ENCODE peak calls at places on chromosomes 12 and 14, in four cellular contexts. G, I, Q and F are unnamed samples.

GRCh38 chr12:95764848-95765247 is 25.7 kb downstream of the NTN4 start:
- DNase-seq in I (peak), Q (no peak), G (no peak), F (no peak)

GRCh38 chr12:26554332-26554731 is 278.7 kb downstream of the ITPR2 start:
- DNase-seq in I (no peak), Q (no peak), G (no peak), F (no peak)

GRCh38 chr12:64701283-64701682 is 57.9 kb downstream of the GNS start:
- DNase-seq in G (no peak), Q (no peak), I (no peak), F (peak)

GRCh38 chr12:109767456-109767855 is 53.8 kb downstream of the FAM222A start:
- DNase-seq in G (no peak), Q (no peak), I (no peak), F (no peak)

GRCh38 chr12:126907900-126908764 is 1358.8 kb upstream of the TMEM132C start:
- DNase-seq in G (no peak), Q (no peak), I (no peak), F (no peak)

GRCh38 chr12:69985656-69986055 is 160.6 kb downstream of the MYRFL start:
- DNase-seq in I (peak), Q (no peak), G (peak), F (no peak)

GRCh38 chr12:67919406-67919805 is 69.8 kb upstream of the IFNG-AS1 start:
- DNase-seq in G (no peak), I (peak), Q (no peak), F (peak)

GRCh38 chr14:99522457-99522891 is 41.3 kb downstream of the CCNK start:
- DNase-seq in G (no peak), Q (no peak), I (peak), F (peak)

GRCh38 chr14:34111933-34112332 is 161.1 kb upstream of the EGLN3 start:
- DNase-seq in I (no peak), Q (no peak), G (peak), F (peak)

GRCh38 chr12:22974865-22975264 is 349.9 kb downstream of the ETNK1 start:
- DNase-seq in I (peak), Q (no peak), G (no peak), F (peak)

GRCh38 chr12:7678744-7679143 is 13.0 kb upstream of the APOBEC1 start:
- DNase-seq in G (no peak), Q (no peak), I (no peak), F (no peak)

GRCh38 chr14:56555921-56556570 is 23.6 kb upstream of the TMEM260 start:
- DNase-seq in G (peak), Q (no peak), I (peak), F (peak)

GRCh38 chr14:36647827-36648753 is 13.6 kb upstream of the PAX9 start:
- DNase-seq in G (peak), Q (no peak), I (peak), F (peak)

GRCh38 chr12:112096070-112096469 is 12.5 kb downstream of the NAA25 start:
- DNase-seq in Q (no peak), I (no peak), G (no peak), F (no peak)

GRCh38 chr14:102782974-102783373 is 5.7 kb downstream of the TRAF3 start:
- DNase-seq in G (no peak), I (no peak), Q (no peak), F (no peak)

GRCh38 chr14:22375321-22375930 is 213.6 kb downstream of the DAD1 start:
- DNase-seq in Q (no peak), G (peak), I (peak), F (peak)

GRCh38 chr12:24600996-24601395 is 347.9 kb downstream of the BCAT1 start:
- DNase-seq in Q (no peak), I (peak), G (no peak), F (peak)

GRCh38 chr12:105226219-105226618 is 9.8 kb downstream of the APPL2 start:
- DNase-seq in Q (no peak), I (peak), G (no peak), F (peak)

GRCh38 chr14:81400852-81401251 is 728 bp upstream of the STON2 start:
- DNase-seq in Q (no peak), G (peak), I (peak), F (peak)

GRCh38 chr12:43094886-43095285 is 457.1 kb downstream of the ADAMTS20 start:
- DNase-seq in G (no peak), I (peak), Q (no peak), F (no peak)

GRCh38 chr14:74255281-74255680 is 16.0 kb downstream of the VSX2 start:
- DNase-seq in Q (no peak), G (no peak), I (no peak), F (no peak)

GRCh38 chr14:35333797-35334743 is 41.9 kb downstream of the PSMA6 start:
- DNase-seq in I (no peak), Q (no peak), G (no peak), F (no peak)

GRCh38 chr12:50257226-50258166 is 25.8 kb downstream of the LIMA1 start:
- DNase-seq in I (peak), Q (no peak), G (no peak), F (peak)

GRCh38 chr12:60308366-60309000 is 712.7 kb downstream of the SLC16A7 start:
- DNase-seq in I (peak), G (no peak), Q (no peak), F (peak)

GRCh38 chr12:110546339-110546738 is 36.8 kb downstream of the PPTC7 start:
- DNase-seq in Q (no peak), G (no peak), I (peak), F (peak)

GRCh38 chr14:74333909-74334308 is 14.4 kb upstream of the VRTN start:
- DNase-seq in Q (no peak), G (no peak), I (peak), F (peak)

GRCh38 chr12:122725452-122725851 is 5.2 kb downstream of the HCAR1 start:
- DNase-seq in I (no peak), G (no peak), Q (no peak), F (no peak)

GRCh38 chr12:122721057-122721545 is 4.5 kb upstream of the HCAR3 start:
- DNase-seq in G (no peak), I (peak), Q (no peak), F (peak)

GRCh38 chr12:122726056-122726558 is 4.5 kb downstream of the HCAR1 start:
- DNase-seq in G (peak), I (peak), Q (no peak), F (no peak)

GRCh38 chr12:122722347-122722746 is 5.7 kb upstream of the HCAR3 start:
- DNase-seq in Q (no peak), G (no peak), I (no peak), F (no peak)

GRCh38 chr12:122724641-122725243 is 5.9 kb downstream of the HCAR1 start:
- DNase-seq in Q (no peak), G (no peak), I (no peak), F (no peak)
- H3K4me3 ChIP-seq in Q (no peak), G (no peak), I (no peak), F (no peak)

GRCh38 chr12:32505067-32505466 is 105.7 kb downstream of the FGD4 start:
- DNase-seq in G (no peak), Q (no peak), I (no peak), F (no peak)
- H3K4me3 ChIP-seq in G (no peak), Q (no peak), I (no peak), F (no peak)

DNA sequence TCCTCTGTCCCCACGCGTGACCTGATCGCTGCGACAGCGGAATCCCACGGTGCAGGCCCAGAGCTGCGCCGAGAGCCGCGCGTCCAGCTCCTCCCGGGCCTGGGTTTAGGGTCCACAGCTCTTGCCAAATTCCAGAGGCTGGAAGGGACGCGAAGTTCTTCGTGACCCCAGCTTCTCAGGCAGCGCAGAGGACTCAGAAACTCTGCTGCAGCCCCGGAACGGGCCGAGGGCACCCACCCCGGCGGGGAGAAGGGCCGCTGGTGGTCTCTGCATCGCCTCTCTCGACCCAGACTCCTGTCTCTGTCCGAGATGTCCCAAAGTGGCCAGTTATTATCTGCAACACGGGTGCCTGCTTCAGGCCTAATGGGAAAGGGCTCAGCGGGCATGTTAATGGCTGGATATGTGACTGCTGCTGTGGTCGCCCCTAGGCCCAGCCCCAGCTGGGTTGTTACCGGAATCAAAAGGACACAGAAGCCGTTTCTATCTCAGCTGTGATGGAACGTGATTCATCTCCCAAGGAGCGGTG is 236.4 kb downstream of the VRK1 start:
- DNase-seq in I (no peak), Q (no peak), G (no peak), F (no peak)
- H3K4me3 ChIP-seq in I (no peak), Q (peak), G (no peak), F (no peak)

DNA sequence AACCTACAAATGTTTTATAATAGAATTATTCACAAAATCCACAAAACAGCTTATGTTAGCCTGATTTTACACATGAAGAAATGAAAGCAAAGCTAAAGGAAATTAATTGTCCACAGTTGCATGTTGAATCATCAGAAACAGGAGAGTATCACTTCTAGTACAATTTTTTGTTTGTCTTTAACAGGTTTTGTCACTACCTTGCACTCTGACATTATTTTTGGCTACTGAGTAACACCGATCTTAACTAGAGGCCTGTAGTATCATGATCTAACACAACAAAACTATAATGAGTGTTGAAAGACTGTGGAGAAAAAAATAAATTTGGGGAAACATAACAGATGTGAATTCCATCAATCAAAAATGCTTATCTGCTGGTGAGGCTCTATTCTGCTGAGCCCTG is 60.1 kb downstream of the TAOK3 start:
- DNase-seq in Q (no peak), I (no peak), G (no peak), F (no peak)
- H3K4me3 ChIP-seq in Q (no peak), I (no peak), G (no peak), F (no peak)

GRCh38 chr14:68947802-68948201 is 31.3 kb downstream of the ACTN1 start:
- DNase-seq in I (peak), G (peak), Q (no peak), F (peak)
- H3K4me3 ChIP-seq in I (no peak), G (no peak), Q (no peak), F (no peak)

GRCh38 chr12:30887226-30887625 is 39.3 kb upstream of the TSPAN11 start:
- DNase-seq in I (no peak), G (no peak), Q (no peak), F (no peak)

GRCh38 chr12:30888241-30888640 is 38.3 kb upstream of the TSPAN11 start:
- DNase-seq in Q (no peak), G (no peak), I (no peak), F (no peak)

GRCh38 chr12:30885321-30885720 is 41.2 kb upstream of the TSPAN11 start:
- DNase-seq in Q (no peak), I (no peak), G (no peak), F (no peak)

GRCh38 chr12:30882706-30883105 is 43.8 kb upstream of the TSPAN11 start:
- DNase-seq in Q (no peak), G (no peak), I (peak), F (no peak)

DNA sequence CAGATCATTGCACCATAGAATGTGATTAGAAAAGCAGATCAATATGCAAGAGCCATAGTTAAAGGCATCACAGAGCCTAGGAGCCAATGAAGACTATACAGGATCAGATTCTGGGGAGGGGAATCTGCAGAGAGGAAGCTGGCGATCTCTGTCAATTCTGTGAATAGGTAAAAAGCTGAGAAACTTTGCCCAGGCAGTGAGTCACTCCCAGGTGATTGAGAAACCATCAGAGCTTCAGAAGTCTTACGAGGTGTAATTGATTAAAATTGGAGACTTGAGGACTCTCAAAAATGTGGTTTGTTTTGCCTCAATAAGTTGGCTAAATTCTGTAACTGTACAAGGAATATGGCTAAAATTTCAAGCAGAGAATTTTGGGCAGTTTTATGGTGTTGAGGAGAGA is 41.7 kb upstream of the TSPAN11 start:
- DNase-seq in G (no peak), Q (no peak), I (no peak), F (no peak)
- H3K4me3 ChIP-seq in G (no peak), Q (no peak), I (no peak), F (no peak)

GRCh38 chr14:62076368-62076767 is 314.1 kb downstream of the SNAPC1 start:
- DNase-seq in I (no peak), G (no peak), Q (no peak), F (no peak)
- H3K4me3 ChIP-seq in I (no peak), G (no peak), Q (no peak), F (no peak)

DNA sequence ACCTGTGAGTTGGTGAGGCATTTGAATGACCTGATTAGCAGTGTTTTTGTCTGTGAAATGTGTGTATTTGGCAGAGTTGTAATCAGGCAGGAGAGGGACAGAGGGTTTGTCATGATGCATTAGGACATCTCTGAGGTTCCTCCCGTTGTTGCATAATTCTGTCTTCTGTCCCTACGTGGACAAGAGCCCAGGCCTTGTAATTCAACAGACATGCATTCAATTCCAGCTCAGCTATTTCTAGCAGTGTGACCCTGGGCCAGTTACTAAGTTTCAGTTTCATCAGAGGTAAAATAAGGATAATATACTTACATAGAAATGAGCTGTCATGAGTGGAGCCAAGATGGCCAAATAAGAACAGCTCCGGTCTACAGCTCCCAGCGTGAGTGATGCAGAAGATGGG is 208.6 kb downstream of the SLC38A4 start:
- DNase-seq in I (peak), Q (no peak), G (no peak), F (peak)
- H3K4me3 ChIP-seq in I (no peak), Q (no peak), G (no peak), F (no peak)

GRCh38 chr14:76126066-76126465 is 25.7 kb upstream of the GPATCH2L start:
- DNase-seq in I (no peak), G (no peak), Q (no peak), F (no peak)
- H3K4me3 ChIP-seq in I (no peak), G (no peak), Q (no peak), F (no peak)

DNA sequence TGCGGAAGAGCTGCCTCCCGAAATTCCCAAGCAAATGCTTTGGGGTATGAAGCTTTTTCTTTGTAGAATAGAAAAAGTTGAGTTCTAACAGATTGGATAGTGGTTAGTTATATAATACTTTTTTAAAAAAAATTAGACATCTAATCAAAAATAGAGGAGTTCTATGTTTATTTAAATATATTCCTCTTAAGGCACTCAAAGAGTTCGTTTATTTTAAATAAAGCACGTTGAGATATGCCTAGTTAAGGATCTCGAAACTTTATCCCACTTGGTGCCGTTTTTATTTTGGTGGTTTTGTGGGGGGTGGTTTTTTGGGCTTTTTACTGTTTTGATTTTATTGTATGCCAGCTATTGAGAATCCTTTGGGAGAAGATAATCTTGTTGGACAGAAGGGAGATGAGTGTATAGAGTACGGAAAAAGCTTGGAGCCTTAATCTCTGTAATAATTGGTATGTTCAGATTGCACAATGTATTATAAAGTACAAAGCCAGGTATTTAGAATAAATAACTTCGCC is 10.7 kb upstream of the SNAPC1 start:
- DNase-seq in I (peak), G (peak), Q (no peak), F (no peak)
- H3K4me3 ChIP-seq in I (peak), G (peak), Q (peak), F (peak)